ENCODE peak calls at places on chromosomes 7 and 10, in eight cellular contexts. N is HFFc6, X is RWPE2, W is neural progenitor cell, O is AG10803, U is GM23338, P is Caco-2, L is astrocyte of the spinal cord. F is an unnamed sample.

GRCh38 chr7:2832441-2832840 is 11.7 kb downstream of the GNA12 start:
- DNase-seq in N (no peak), X (no peak), W (no peak), O (no peak), U (no peak), P (no peak), L (no peak), F (no peak)

GRCh38 chr7:157003445-157004049 is 6.9 kb downstream of the MNX1 start:
- DNase-seq in N (no peak), X (no peak), W (peak), O (no peak), U (peak), P (no peak), L (no peak), F (no peak)

GRCh38 chr10:70582793-70583700 is 19.5 kb downstream of the PRF1 start:
- DNase-seq in N (no peak), X (peak), W (no peak), O (no peak), U (no peak), P (no peak), L (no peak), F (no peak)

GRCh38 chr7:50679218-50680007 is 103.3 kb downstream of the GRB10 start:
- DNase-seq in N (peak), X (no peak), W (peak), O (peak), U (peak), P (peak), L (peak), F (no peak)

GRCh38 chr7:106552645-106553445 is 108.1 kb downstream of the CCDC71L start:
- DNase-seq in N (no peak), X (no peak), W (no peak), O (no peak), U (no peak), P (no peak), L (no peak), F (no peak)

GRCh38 chr7:38179719-38180333 is 1.8 kb downstream of the STARD3NL start:
- DNase-seq in N (no peak), X (no peak), W (no peak), O (peak), U (no peak), P (no peak), L (no peak), F (no peak)

GRCh38 chr10:4535531-4535930 is 290.5 kb upstream of the AKR1E2 start:
- DNase-seq in N (no peak), X (no peak), W (no peak), O (no peak), U (no peak), P (no peak), L (no peak), F (no peak)

GRCh38 chr7:28903779-28904538 is 54.2 kb downstream of the TRIL start:
- DNase-seq in N (no peak), X (no peak), W (no peak), O (no peak), U (no peak), P (no peak), L (no peak), F (no peak)

GRCh38 chr10:92688927-92689662 is 660 bp upstream of the HHEX start:
- DNase-seq in N (no peak), X (peak), W (peak), O (no peak), U (peak), P (peak), L (peak), F (peak)

GRCh38 chr10:113273877-113274829 is 278.7 kb upstream of the HABP2 start:
- DNase-seq in N (no peak), X (no peak), W (no peak), O (peak), U (no peak), P (no peak), L (peak), F (no peak)

GRCh38 chr10:118587881-118588651 is 7.4 kb downstream of the PRLHR start:
- DNase-seq in N (no peak), X (no peak), W (no peak), O (no peak), U (no peak), P (no peak), L (no peak), F (no peak)

GRCh38 chr10:119933179-119933578 is 40.6 kb downstream of the SEC23IP start:
- DNase-seq in N (no peak), X (no peak), W (peak), O (no peak), U (peak), P (peak), L (peak), F (no peak)

GRCh38 chr10:93406367-93407145 is 75.6 kb downstream of the MYOF start:
- DNase-seq in N (no peak), X (no peak), W (no peak), O (peak), U (no peak), P (no peak), L (no peak), F (no peak)

GRCh38 chr7:121961491-121961890 is 88.5 kb downstream of the PTPRZ1 start:
- DNase-seq in N (no peak), X (no peak), W (no peak), O (peak), U (no peak), P (no peak), L (no peak), F (no peak)

GRCh38 chr10:23432639-23433038 is 6.2 kb upstream of the OTUD1 start:
- DNase-seq in N (no peak), X (no peak), W (no peak), O (peak), U (no peak), P (no peak), L (no peak), F (no peak)

GRCh38 chr7:12607134-12607533 is 36.6 kb downstream of the SCIN start:
- DNase-seq in N (no peak), X (no peak), W (no peak), O (peak), U (no peak), P (no peak), L (no peak), F (no peak)

GRCh38 chr7:7438851-7439250 is 96.8 kb downstream of the COL28A1 start:
- DNase-seq in N (peak), X (peak), W (no peak), O (peak), U (no peak), P (no peak), L (peak), F (no peak)

GRCh38 chr7:50531401-50531906 is 33.8 kb downstream of the DDC start:
- DNase-seq in N (no peak), X (peak), W (peak), O (no peak), U (peak), P (peak), L (peak), F (no peak)

GRCh38 chr7:155289949-155290501 is 7.7 kb upstream of the INSIG1 start:
- DNase-seq in N (no peak), X (no peak), W (no peak), O (no peak), U (no peak), P (no peak), L (no peak), F (no peak)

GRCh38 chr10:17779761-17780160 is 27.8 kb downstream of the TMEM236 start:
- DNase-seq in N (no peak), X (no peak), W (no peak), O (no peak), U (no peak), P (no peak), L (no peak), F (no peak)

GRCh38 chr10:94006591-94007550 is 13.1 kb downstream of the PLCE1 start:
- DNase-seq in N (peak), X (no peak), W (no peak), O (peak), U (no peak), P (peak), L (peak), F (no peak)

GRCh38 chr7:24472093-24472492 is 101.2 kb upstream of the PALS2 start:
- DNase-seq in N (no peak), X (no peak), W (no peak), O (no peak), U (no peak), P (no peak), L (peak), F (no peak)

GRCh38 chr7:915291-916218 is 38.9 kb downstream of the ADAP1 start:
- DNase-seq in N (no peak), X (no peak), W (no peak), O (no peak), U (no peak), P (no peak), L (no peak), F (no peak)

GRCh38 chr10:25304606-25305005 is 129.8 kb downstream of the GPR158 start:
- DNase-seq in N (no peak), X (no peak), W (no peak), O (no peak), U (no peak), P (no peak), L (no peak), F (no peak)

GRCh38 chr10:86900955-86901354 is 56.5 kb downstream of the MMRN2 start:
- DNase-seq in N (peak), X (no peak), W (no peak), O (peak), U (no peak), P (no peak), L (peak), F (no peak)

GRCh38 chr7:100088095-100088620 is 611 bp upstream of the COPS6 start:
- DNase-seq in N (no peak), X (no peak), W (no peak), O (no peak), U (no peak), P (no peak), L (no peak), F (no peak)

GRCh38 chr10:31359979-31360378 is 41.0 kb downstream of the ZEB1 start:
- DNase-seq in N (no peak), X (no peak), W (no peak), O (peak), U (no peak), P (no peak), L (no peak), F (no peak)

GRCh38 chr7:45691155-45691656 is 117.0 kb downstream of the ADCY1 start:
- DNase-seq in N (no peak), X (no peak), W (no peak), O (no peak), U (no peak), P (peak), L (no peak), F (no peak)

GRCh38 chr7:142188846-142189245 is 69.0 kb downstream of the PRSS58 start:
- DNase-seq in N (no peak), X (no peak), W (no peak), O (no peak), U (peak), P (peak), L (peak), F (no peak)
- TF ChIP-seq CTCF in N (peak), X (peak), W (peak), O (no peak), U (peak), P (peak), L (peak), F (peak)

GRCh38 chr7:73974948-73975926 is 52.7 kb upstream of the ELN start:
- DNase-seq in N (no peak), X (no peak), W (no peak), O (no peak), U (no peak), P (no peak), L (no peak), F (no peak)

GRCh38 chr7:73980206-73980605 is 47.8 kb upstream of the ELN start:
- DNase-seq in N (no peak), X (no peak), W (no peak), O (no peak), U (no peak), P (peak), L (no peak), F (no peak)

GRCh38 chr7:73976761-73977625 is 51.0 kb upstream of the ELN start:
- DNase-seq in N (no peak), X (no peak), W (no peak), O (peak), U (no peak), P (no peak), L (no peak), F (no peak)

GRCh38 chr7:73977626-73978618 is 50.1 kb upstream of the ELN start:
- DNase-seq in N (no peak), X (no peak), W (no peak), O (peak), U (no peak), P (peak), L (no peak), F (no peak)

GRCh38 chr7:73978681-73979563 is 49.1 kb upstream of the ELN start:
- DNase-seq in N (no peak), X (no peak), W (peak), O (peak), U (peak), P (peak), L (no peak), F (no peak)
- TF ChIP-seq CTCF in N (peak), X (peak), W (peak), O (peak), U (peak), P (peak), L (peak), F (peak)

GRCh38 chr10:486668-487067 is 202.8 kb downstream of the DIP2C start:
- DNase-seq in N (no peak), X (no peak), W (no peak), O (no peak), U (no peak), P (no peak), L (no peak), F (no peak)

GRCh38 chr10:484441-484924 is 205.0 kb downstream of the DIP2C start:
- DNase-seq in N (no peak), X (no peak), W (peak), O (peak), U (no peak), P (no peak), L (peak), F (no peak)

GRCh38 chr10:485776-486572 is 203.5 kb downstream of the DIP2C start:
- DNase-seq in N (no peak), X (no peak), W (no peak), O (peak), U (no peak), P (no peak), L (no peak), F (no peak)

GRCh38 chr10:483266-483665 is 206.2 kb downstream of the DIP2C start:
- DNase-seq in N (no peak), X (no peak), W (no peak), O (no peak), U (no peak), P (no peak), L (no peak), F (no peak)

GRCh38 chr10:484925-485661 is 204.4 kb downstream of the DIP2C start:
- DNase-seq in N (no peak), X (no peak), W (no peak), O (no peak), U (no peak), P (no peak), L (peak), F (no peak)
- TF ChIP-seq CTCF in N (no peak), X (no peak), W (no peak), O (no peak), U (no peak), P (no peak), L (no peak), F (no peak)

DNA sequence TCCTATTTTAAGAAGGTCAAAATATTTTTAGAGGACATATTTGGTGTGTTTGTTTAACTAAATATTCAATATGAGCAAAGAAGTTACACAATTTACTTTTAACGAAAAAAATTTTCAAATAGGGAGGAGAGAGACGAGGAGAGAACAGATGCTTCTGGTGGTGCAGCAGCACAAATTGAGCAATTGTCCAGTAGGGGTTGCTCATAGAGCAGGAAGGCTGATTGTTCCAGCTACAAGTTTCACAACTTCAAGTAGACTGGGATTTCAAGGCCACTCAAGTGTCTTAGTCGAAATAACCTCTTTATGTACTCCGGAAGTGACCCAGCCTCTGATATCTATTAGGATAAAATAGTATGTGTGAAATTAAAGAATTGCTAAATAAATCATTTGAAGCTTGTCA is 197.9 kb downstream of the HDAC9 start:
- DNase-seq in N (peak), X (no peak), W (peak), O (peak), U (peak), P (peak), L (peak), F (no peak)
- TF ChIP-seq CTCF in N (peak), X (peak), W (peak), O (peak), U (peak), P (peak), L (peak), F (peak)

DNA sequence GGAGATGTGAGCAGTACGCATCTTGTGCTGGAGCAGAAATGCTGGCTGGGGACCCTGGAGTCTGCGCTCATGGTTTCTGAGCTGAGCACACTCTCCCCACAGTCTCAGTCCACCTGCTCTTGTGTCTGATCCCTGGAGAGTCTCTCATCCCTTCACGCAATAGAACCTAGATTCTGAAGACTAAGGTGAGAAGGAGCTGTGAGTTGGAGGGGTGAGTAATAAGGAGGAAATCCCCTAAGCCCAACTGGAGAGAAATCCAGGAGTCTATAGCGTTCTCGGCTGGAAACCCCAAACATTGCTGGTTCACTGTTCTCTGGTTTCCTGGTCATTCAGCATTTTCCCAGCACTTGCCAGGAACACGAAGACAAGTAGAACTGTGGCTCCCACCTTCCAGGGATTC is 68.3 kb upstream of the SMNDC1 start:
- DNase-seq in N (no peak), X (no peak), W (no peak), O (no peak), U (no peak), P (no peak), L (no peak), F (no peak)
- TF ChIP-seq CTCF in N (no peak), X (no peak), W (no peak), O (no peak), U (no peak), P (no peak), L (no peak), F (no peak)